ENCODE peak calls at places on chromosomes 5 and 9, in five cellular contexts. One of them, this sample, is unnamed. For H3K4me1 and H3K27me3, the result is how much of the 10 kb centered on the place peaks cover.

GRCh38 chr5:17289681-17290619 is 72.5 kb downstream of the BASP1 start:
- DNase-seq in effector memory CD4-positive, alpha-beta T cell: no peak
- DNase-seq in cardiac muscle cell: peak
- DNase-seq in ovary: no peak
- DNase-seq in right lobe of liver: no peak
- DNase-seq in this sample: no peak

GRCh38 chr5:132044207-132044606 is 16.2 kb upstream of the IL3 start:
- DNase-seq in effector memory CD4-positive, alpha-beta T cell: no peak
- DNase-seq in cardiac muscle cell: no peak
- DNase-seq in ovary: no peak
- DNase-seq in right lobe of liver: peak
- DNase-seq in this sample: no peak

GRCh38 chr9:23379842-23380241 is 446.2 kb downstream of the ELAVL2 start:
- DNase-seq in effector memory CD4-positive, alpha-beta T cell: no peak
- DNase-seq in cardiac muscle cell: no peak
- DNase-seq in ovary: no peak
- DNase-seq in right lobe of liver: no peak
- DNase-seq in this sample: peak

GRCh38 chr5:31412324-31412723 is 119.6 kb downstream of the DROSHA start:
- DNase-seq in effector memory CD4-positive, alpha-beta T cell: no peak
- DNase-seq in cardiac muscle cell: peak
- DNase-seq in ovary: no peak
- DNase-seq in right lobe of liver: no peak
- DNase-seq in this sample: no peak

GRCh38 chr5:179110528-179110927 is 50.4 kb downstream of the ZNF354C start:
- DNase-seq in effector memory CD4-positive, alpha-beta T cell: no peak
- DNase-seq in cardiac muscle cell: no peak
- DNase-seq in ovary: no peak
- DNase-seq in right lobe of liver: no peak
- DNase-seq in this sample: no peak

GRCh38 chr5:179209359-179210150 is 135.7 kb downstream of the ADAMTS2 start:
- DNase-seq in effector memory CD4-positive, alpha-beta T cell: no peak
- DNase-seq in cardiac muscle cell: peak
- DNase-seq in ovary: no peak
- DNase-seq in right lobe of liver: no peak
- DNase-seq in this sample: no peak

GRCh38 chr9:131875828-131876485 is 136.1 kb upstream of the RAPGEF1 start:
- DNase-seq in effector memory CD4-positive, alpha-beta T cell: no peak
- DNase-seq in cardiac muscle cell: no peak
- DNase-seq in ovary: no peak
- DNase-seq in right lobe of liver: peak
- DNase-seq in this sample: no peak

GRCh38 chr9:115015018-115015635 is 84.7 kb upstream of the TNFSF8 start:
- DNase-seq in effector memory CD4-positive, alpha-beta T cell: no peak
- DNase-seq in cardiac muscle cell: peak
- DNase-seq in ovary: no peak
- DNase-seq in right lobe of liver: peak
- DNase-seq in this sample: peak

GRCh38 chr9:122318284-122318683 is 52.5 kb upstream of the PTGS1 start:
- DNase-seq in effector memory CD4-positive, alpha-beta T cell: no peak
- DNase-seq in cardiac muscle cell: no peak
- DNase-seq in ovary: no peak
- DNase-seq in right lobe of liver: no peak
- DNase-seq in this sample: no peak

GRCh38 chr5:110900829-110901228 is 162.0 kb downstream of the SLC25A46 start:
- DNase-seq in effector memory CD4-positive, alpha-beta T cell: no peak
- DNase-seq in cardiac muscle cell: peak
- DNase-seq in ovary: no peak
- DNase-seq in right lobe of liver: no peak
- DNase-seq in this sample: no peak

GRCh38 chr5:76487784-76488183 is 84.7 kb downstream of the IQGAP2 start:
- DNase-seq in effector memory CD4-positive, alpha-beta T cell: no peak
- DNase-seq in cardiac muscle cell: no peak
- DNase-seq in ovary: no peak
- DNase-seq in right lobe of liver: no peak
- DNase-seq in this sample: no peak
- H3K4me1 ChIP-seq in effector memory CD4-positive, alpha-beta T cell: under half
- H3K4me1 ChIP-seq in cardiac muscle cell: under half
- H3K4me1 ChIP-seq in ovary: under half
- H3K4me1 ChIP-seq in right lobe of liver: under half
- H3K4me1 ChIP-seq in this sample: under half

DNA sequence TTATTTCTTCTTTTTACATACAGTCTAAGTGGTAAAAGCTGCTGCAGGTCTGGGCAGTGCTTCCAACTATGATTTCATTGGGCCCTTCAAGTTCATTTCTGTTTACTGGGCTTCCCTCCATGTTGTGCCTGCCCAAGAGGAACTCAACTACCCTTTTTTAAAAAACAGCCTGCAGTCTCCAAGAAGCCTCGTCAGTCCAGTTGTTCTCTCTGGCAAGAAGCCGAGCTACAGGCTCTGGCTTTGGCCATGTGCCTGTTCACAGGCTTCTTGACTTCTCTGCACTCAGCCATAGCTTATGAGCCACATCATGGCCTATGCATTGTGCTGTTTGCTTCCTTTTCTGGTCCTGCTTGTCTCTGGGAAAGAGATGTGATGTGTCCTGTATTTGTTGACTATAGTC is 119.7 kb upstream of the PJA2 start:
- DNase-seq in effector memory CD4-positive, alpha-beta T cell: no peak
- DNase-seq in cardiac muscle cell: peak
- DNase-seq in ovary: no peak
- DNase-seq in right lobe of liver: no peak
- DNase-seq in this sample: no peak
- H3K27me3 ChIP-seq in effector memory CD4-positive, alpha-beta T cell: under half
- H3K27me3 ChIP-seq in cardiac muscle cell: under half
- H3K27me3 ChIP-seq in ovary: under half
- H3K27me3 ChIP-seq in right lobe of liver: under half
- H3K27me3 ChIP-seq in this sample: under half

GRCh38 chr5:157548513-157549282 is 26.9 kb downstream of the ADAM19 start:
- DNase-seq in effector memory CD4-positive, alpha-beta T cell: no peak
- DNase-seq in cardiac muscle cell: peak
- DNase-seq in ovary: no peak
- DNase-seq in right lobe of liver: no peak
- DNase-seq in this sample: no peak
- H3K4me1 ChIP-seq in effector memory CD4-positive, alpha-beta T cell: half or more
- H3K4me1 ChIP-seq in cardiac muscle cell: under half
- H3K4me1 ChIP-seq in ovary: under half
- H3K4me1 ChIP-seq in right lobe of liver: under half
- H3K4me1 ChIP-seq in this sample: under half

GRCh38 chr5:154491951-154492350 is 13.9 kb upstream of the HAND1 start:
- DNase-seq in effector memory CD4-positive, alpha-beta T cell: no peak
- DNase-seq in cardiac muscle cell: no peak
- DNase-seq in ovary: no peak
- DNase-seq in right lobe of liver: no peak
- DNase-seq in this sample: no peak
- H3K27me3 ChIP-seq in effector memory CD4-positive, alpha-beta T cell: under half
- H3K27me3 ChIP-seq in cardiac muscle cell: under half
- H3K27me3 ChIP-seq in ovary: under half
- H3K27me3 ChIP-seq in right lobe of liver: under half
- H3K27me3 ChIP-seq in this sample: under half

GRCh38 chr9:34125681-34126206 is 754 bp downstream of the DCAF12 start:
- DNase-seq in effector memory CD4-positive, alpha-beta T cell: no peak
- DNase-seq in cardiac muscle cell: peak
- DNase-seq in ovary: no peak
- DNase-seq in right lobe of liver: no peak
- DNase-seq in this sample: peak

GRCh38 chr9:34124923-34125322 is 1.6 kb downstream of the DCAF12 start:
- DNase-seq in effector memory CD4-positive, alpha-beta T cell: no peak
- DNase-seq in cardiac muscle cell: peak
- DNase-seq in ovary: no peak
- DNase-seq in right lobe of liver: no peak
- DNase-seq in this sample: peak

GRCh38 chr9:34124103-34124502 is 2.4 kb downstream of the DCAF12 start:
- DNase-seq in effector memory CD4-positive, alpha-beta T cell: no peak
- DNase-seq in cardiac muscle cell: peak
- DNase-seq in ovary: no peak
- DNase-seq in right lobe of liver: no peak
- DNase-seq in this sample: no peak

GRCh38 chr9:34126207-34127034 is at the start of gene DCAF12:
- DNase-seq in effector memory CD4-positive, alpha-beta T cell: peak
- DNase-seq in cardiac muscle cell: peak
- DNase-seq in ovary: peak
- DNase-seq in right lobe of liver: peak
- DNase-seq in this sample: peak

GRCh38 chr9:34127035-34127948 is 794 bp upstream of the DCAF12 start:
- DNase-seq in effector memory CD4-positive, alpha-beta T cell: no peak
- DNase-seq in cardiac muscle cell: no peak
- DNase-seq in ovary: no peak
- DNase-seq in right lobe of liver: no peak
- DNase-seq in this sample: peak
- H3K4me1 ChIP-seq in effector memory CD4-positive, alpha-beta T cell: under half
- H3K4me1 ChIP-seq in cardiac muscle cell: under half
- H3K4me1 ChIP-seq in ovary: under half
- H3K4me1 ChIP-seq in right lobe of liver: under half
- H3K4me1 ChIP-seq in this sample: under half

GRCh38 chr9:126614088-126614454 is 343 bp downstream of the LMX1B start:
- DNase-seq in effector memory CD4-positive, alpha-beta T cell: no peak
- DNase-seq in cardiac muscle cell: no peak
- DNase-seq in ovary: no peak
- DNase-seq in right lobe of liver: no peak
- DNase-seq in this sample: no peak

GRCh38 chr9:126611592-126612328 is 2.0 kb upstream of the LMX1B start:
- DNase-seq in effector memory CD4-positive, alpha-beta T cell: peak
- DNase-seq in cardiac muscle cell: peak
- DNase-seq in ovary: peak
- DNase-seq in right lobe of liver: peak
- DNase-seq in this sample: peak

GRCh38 chr9:126612329-126612812 is 1.4 kb upstream of the LMX1B start:
- DNase-seq in effector memory CD4-positive, alpha-beta T cell: no peak
- DNase-seq in cardiac muscle cell: no peak
- DNase-seq in ovary: no peak
- DNase-seq in right lobe of liver: peak
- DNase-seq in this sample: no peak

GRCh38 chr9:126613656-126614055 is at the start of gene LMX1B:
- DNase-seq in effector memory CD4-positive, alpha-beta T cell: no peak
- DNase-seq in cardiac muscle cell: peak
- DNase-seq in ovary: no peak
- DNase-seq in right lobe of liver: peak
- DNase-seq in this sample: no peak

DNA sequence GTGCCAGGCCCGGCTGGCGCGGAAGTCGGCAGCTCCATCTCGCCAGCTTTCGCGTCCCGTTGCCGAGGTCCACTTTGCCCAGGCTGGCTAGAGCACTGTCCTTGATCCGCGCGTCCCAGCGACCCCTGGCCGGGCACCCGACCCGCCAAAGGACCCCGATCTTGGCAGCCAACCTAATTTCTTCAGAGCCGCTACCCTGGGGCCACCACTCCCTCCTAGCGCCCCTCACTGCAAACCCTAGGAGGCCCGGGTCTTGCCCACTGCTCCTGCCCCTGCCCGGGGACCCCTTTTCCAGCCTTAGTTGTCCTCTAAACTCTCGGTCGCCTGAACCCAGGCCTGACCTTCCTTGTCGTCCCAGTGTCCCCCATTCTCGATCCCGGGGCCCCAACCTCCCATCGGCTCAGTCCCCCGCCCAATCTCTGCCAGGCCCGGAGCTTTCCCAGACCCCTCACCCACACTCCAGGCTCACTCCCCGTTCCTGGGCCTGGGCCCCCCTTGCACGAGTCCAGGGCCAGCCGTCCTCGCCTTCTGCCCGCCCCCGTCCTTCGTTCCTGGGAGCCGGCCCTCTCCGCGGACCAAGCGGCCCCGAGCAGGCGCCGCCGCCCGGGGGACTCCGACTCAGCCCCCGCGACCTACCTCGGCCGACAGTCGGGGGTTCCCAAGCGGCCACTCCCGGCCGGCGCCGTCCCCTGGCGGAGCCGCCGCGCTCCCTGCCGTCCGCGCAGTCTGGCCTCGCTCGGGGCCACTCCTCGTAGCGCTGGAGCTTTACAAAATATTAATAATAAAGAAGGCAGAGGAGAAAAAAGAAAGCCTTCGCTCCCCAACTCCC is 701 bp upstream of the LMX1B start:
- DNase-seq in effector memory CD4-positive, alpha-beta T cell: no peak
- DNase-seq in cardiac muscle cell: no peak
- DNase-seq in ovary: no peak
- DNase-seq in right lobe of liver: peak
- DNase-seq in this sample: no peak
- H3K27me3 ChIP-seq in effector memory CD4-positive, alpha-beta T cell: half or more
- H3K27me3 ChIP-seq in cardiac muscle cell: half or more
- H3K27me3 ChIP-seq in ovary: under half
- H3K27me3 ChIP-seq in right lobe of liver: half or more
- H3K27me3 ChIP-seq in this sample: half or more

GRCh38 chr9:95060916-95061315 is 256.6 kb downstream of the FANCC start:
- DNase-seq in effector memory CD4-positive, alpha-beta T cell: no peak
- DNase-seq in cardiac muscle cell: no peak
- DNase-seq in ovary: no peak
- DNase-seq in right lobe of liver: no peak
- DNase-seq in this sample: no peak

GRCh38 chr9:95057121-95057520 is 260.4 kb downstream of the FANCC start:
- DNase-seq in effector memory CD4-positive, alpha-beta T cell: no peak
- DNase-seq in cardiac muscle cell: no peak
- DNase-seq in ovary: no peak
- DNase-seq in right lobe of liver: no peak
- DNase-seq in this sample: no peak

GRCh38 chr9:95060246-95060645 is 257.3 kb downstream of the FANCC start:
- DNase-seq in effector memory CD4-positive, alpha-beta T cell: no peak
- DNase-seq in cardiac muscle cell: no peak
- DNase-seq in ovary: no peak
- DNase-seq in right lobe of liver: no peak
- DNase-seq in this sample: no peak

GRCh38 chr9:95058121-95058785 is 259.3 kb downstream of the FANCC start:
- DNase-seq in effector memory CD4-positive, alpha-beta T cell: no peak
- DNase-seq in cardiac muscle cell: no peak
- DNase-seq in ovary: no peak
- DNase-seq in right lobe of liver: no peak
- DNase-seq in this sample: no peak

DNA sequence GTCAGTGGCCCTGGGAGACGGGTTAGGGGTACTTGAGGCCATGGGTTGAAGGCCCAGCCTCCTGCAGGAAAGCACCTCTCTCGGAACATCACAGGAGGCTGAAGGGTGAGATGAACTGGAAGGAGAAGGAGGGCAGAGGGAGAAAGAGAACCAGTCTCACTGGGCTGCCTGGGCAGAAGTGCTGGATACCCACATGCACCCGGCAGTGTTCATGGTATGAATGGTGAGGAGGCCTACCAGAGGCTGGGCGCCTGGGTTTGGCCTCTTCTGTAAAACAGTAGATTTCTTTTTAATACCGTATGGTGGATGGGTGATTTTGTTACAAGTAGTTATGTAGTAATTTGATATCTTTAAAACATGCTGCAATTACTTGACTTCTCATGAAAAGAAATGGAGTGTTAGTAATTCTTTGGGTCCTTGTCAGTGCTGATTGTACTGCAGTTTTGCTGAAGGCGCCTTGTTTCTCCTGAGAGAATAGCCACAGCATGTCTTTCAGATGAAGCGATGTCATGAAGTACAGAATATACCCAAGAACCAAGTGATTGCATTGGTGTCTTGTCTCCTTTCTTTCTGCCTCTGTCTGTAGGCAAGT is 258.6 kb downstream of the FANCC start:
- DNase-seq in effector memory CD4-positive, alpha-beta T cell: no peak
- DNase-seq in cardiac muscle cell: no peak
- DNase-seq in ovary: no peak
- DNase-seq in right lobe of liver: no peak
- DNase-seq in this sample: no peak
- H3K4me1 ChIP-seq in effector memory CD4-positive, alpha-beta T cell: under half
- H3K4me1 ChIP-seq in cardiac muscle cell: under half
- H3K4me1 ChIP-seq in ovary: under half
- H3K4me1 ChIP-seq in right lobe of liver: under half
- H3K4me1 ChIP-seq in this sample: under half

This sample was measured in colonic mucosa.